ENCODE peak calls at places on chromosomes 5 and 9, in ten cellular contexts. One of them, this sample, is unnamed.

GRCh38 chr9:7148243-7148765 is 390.5 kb downstream of the KDM4C start:
- DNase-seq in endothelial cell: no peak
- DNase-seq in breast epithelium: no peak
- DNase-seq in AG10803: no peak
- DNase-seq in kidney: no peak
- DNase-seq in OCI-LY7: no peak
- DNase-seq in lower lobe of right lung: no peak
- DNase-seq in Calu3: no peak
- DNase-seq in endodermal cell: no peak
- DNase-seq in A549: no peak
- DNase-seq in this sample: no peak

GRCh38 chr5:120803282-120803681 is 339.2 kb downstream of the PRR16 start:
- DNase-seq in Calu3: no peak
- DNase-seq in AG10803: peak
- DNase-seq in OCI-LY7: no peak
- DNase-seq in breast epithelium: no peak
- DNase-seq in kidney: no peak
- DNase-seq in lower lobe of right lung: no peak
- DNase-seq in endodermal cell: no peak
- DNase-seq in endothelial cell: no peak
- DNase-seq in A549: no peak
- DNase-seq in this sample: no peak

GRCh38 chr9:12774861-12775367 is at the start of gene LURAP1L:
- DNase-seq in kidney: no peak
- DNase-seq in endothelial cell: peak
- DNase-seq in A549: peak
- DNase-seq in Calu3: peak
- DNase-seq in OCI-LY7: no peak
- DNase-seq in endodermal cell: peak
- DNase-seq in AG10803: peak
- DNase-seq in breast epithelium: no peak
- DNase-seq in lower lobe of right lung: no peak
- DNase-seq in this sample: no peak

GRCh38 chr9:114954986-114955623 is 24.7 kb upstream of the TNFSF8 start:
- DNase-seq in A549: no peak
- DNase-seq in Calu3: no peak
- DNase-seq in endothelial cell: no peak
- DNase-seq in OCI-LY7: peak
- DNase-seq in endodermal cell: no peak
- DNase-seq in kidney: no peak
- DNase-seq in breast epithelium: no peak
- DNase-seq in AG10803: no peak
- DNase-seq in lower lobe of right lung: no peak
- DNase-seq in this sample: no peak

GRCh38 chr9:34995288-34996060 is 5.9 kb downstream of the DNAJB5 start:
- DNase-seq in breast epithelium: no peak
- DNase-seq in endodermal cell: no peak
- DNase-seq in kidney: peak
- DNase-seq in endothelial cell: no peak
- DNase-seq in Calu3: no peak
- DNase-seq in A549: no peak
- DNase-seq in lower lobe of right lung: no peak
- DNase-seq in OCI-LY7: no peak
- DNase-seq in AG10803: peak
- DNase-seq in this sample: no peak

GRCh38 chr5:54709096-54709495 is 191.5 kb downstream of the SNX18 start:
- DNase-seq in OCI-LY7: no peak
- DNase-seq in Calu3: no peak
- DNase-seq in kidney: no peak
- DNase-seq in breast epithelium: no peak
- DNase-seq in A549: no peak
- DNase-seq in AG10803: no peak
- DNase-seq in lower lobe of right lung: no peak
- DNase-seq in endothelial cell: no peak
- DNase-seq in endodermal cell: no peak
- DNase-seq in this sample: no peak

GRCh38 chr9:2727966-2728613 is 10.8 kb downstream of the KCNV2 start:
- DNase-seq in Calu3: peak
- DNase-seq in breast epithelium: no peak
- DNase-seq in AG10803: peak
- DNase-seq in OCI-LY7: peak
- DNase-seq in kidney: no peak
- DNase-seq in lower lobe of right lung: no peak
- DNase-seq in endodermal cell: peak
- DNase-seq in A549: peak
- DNase-seq in endothelial cell: peak
- DNase-seq in this sample: no peak

GRCh38 chr9:36163049-36163839 is 5.9 kb upstream of the CCIN start:
- DNase-seq in lower lobe of right lung: no peak
- DNase-seq in endothelial cell: peak
- DNase-seq in A549: peak
- DNase-seq in OCI-LY7: no peak
- DNase-seq in Calu3: no peak
- DNase-seq in kidney: peak
- DNase-seq in endodermal cell: peak
- DNase-seq in breast epithelium: no peak
- DNase-seq in AG10803: peak
- DNase-seq in this sample: peak

GRCh38 chr5:60343102-60343501 is 356.9 kb downstream of the DEPDC1B start:
- DNase-seq in OCI-LY7: no peak
- DNase-seq in endothelial cell: no peak
- DNase-seq in endodermal cell: no peak
- DNase-seq in lower lobe of right lung: no peak
- DNase-seq in AG10803: no peak
- DNase-seq in breast epithelium: no peak
- DNase-seq in Calu3: no peak
- DNase-seq in kidney: no peak
- DNase-seq in A549: no peak
- DNase-seq in this sample: no peak

GRCh38 chr9:70506159-70506558 is 91.7 kb upstream of the KLF9 start:
- DNase-seq in breast epithelium: no peak
- DNase-seq in endodermal cell: no peak
- DNase-seq in kidney: no peak
- DNase-seq in lower lobe of right lung: no peak
- DNase-seq in A549: no peak
- DNase-seq in OCI-LY7: no peak
- DNase-seq in Calu3: no peak
- DNase-seq in AG10803: peak
- DNase-seq in endothelial cell: no peak
- DNase-seq in this sample: no peak

GRCh38 chr5:142819292-142819691 is 49.1 kb downstream of the ARHGAP26 start:
- DNase-seq in AG10803: no peak
- DNase-seq in breast epithelium: no peak
- DNase-seq in endodermal cell: no peak
- DNase-seq in OCI-LY7: no peak
- DNase-seq in lower lobe of right lung: no peak
- DNase-seq in endothelial cell: no peak
- DNase-seq in Calu3: peak
- DNase-seq in A549: no peak
- DNase-seq in kidney: no peak
- DNase-seq in this sample: no peak

GRCh38 chr9:99015890-99016289 is 72.2 kb downstream of the COL15A1 start:
- DNase-seq in OCI-LY7: no peak
- DNase-seq in endothelial cell: no peak
- DNase-seq in breast epithelium: no peak
- DNase-seq in endodermal cell: no peak
- DNase-seq in lower lobe of right lung: no peak
- DNase-seq in Calu3: no peak
- DNase-seq in kidney: no peak
- DNase-seq in AG10803: no peak
- DNase-seq in A549: no peak
- DNase-seq in this sample: no peak

GRCh38 chr5:154714271-154714986 is 40.7 kb upstream of the LARP1 start:
- DNase-seq in lower lobe of right lung: peak
- DNase-seq in Calu3: peak
- DNase-seq in breast epithelium: no peak
- DNase-seq in endodermal cell: no peak
- DNase-seq in endothelial cell: no peak
- DNase-seq in kidney: no peak
- DNase-seq in AG10803: peak
- DNase-seq in A549: no peak
- DNase-seq in OCI-LY7: no peak
- DNase-seq in this sample: no peak

GRCh38 chr5:140112685-140113179 is 1.2 kb upstream of the PURA start:
- DNase-seq in endothelial cell: peak
- DNase-seq in breast epithelium: no peak
- DNase-seq in kidney: no peak
- DNase-seq in Calu3: no peak
- DNase-seq in AG10803: peak
- DNase-seq in OCI-LY7: no peak
- DNase-seq in A549: no peak
- DNase-seq in endodermal cell: no peak
- DNase-seq in lower lobe of right lung: no peak
- DNase-seq in this sample: no peak

GRCh38 chr5:1139806-1140187 is 27.9 kb upstream of the SLC12A7 start:
- DNase-seq in A549: no peak
- DNase-seq in AG10803: no peak
- DNase-seq in endothelial cell: no peak
- DNase-seq in lower lobe of right lung: no peak
- DNase-seq in OCI-LY7: no peak
- DNase-seq in Calu3: no peak
- DNase-seq in endodermal cell: no peak
- DNase-seq in breast epithelium: no peak
- DNase-seq in kidney: peak
- DNase-seq in this sample: no peak

GRCh38 chr5:1139366-1139765 is 27.5 kb upstream of the SLC12A7 start:
- DNase-seq in kidney: peak
- DNase-seq in breast epithelium: no peak
- DNase-seq in endodermal cell: no peak
- DNase-seq in OCI-LY7: no peak
- DNase-seq in AG10803: no peak
- DNase-seq in Calu3: no peak
- DNase-seq in endothelial cell: no peak
- DNase-seq in A549: no peak
- DNase-seq in lower lobe of right lung: no peak
- DNase-seq in this sample: no peak

GRCh38 chr5:1141827-1142226 is 30.0 kb upstream of the SLC12A7 start:
- DNase-seq in endothelial cell: no peak
- DNase-seq in endodermal cell: no peak
- DNase-seq in AG10803: no peak
- DNase-seq in A549: no peak
- DNase-seq in lower lobe of right lung: no peak
- DNase-seq in OCI-LY7: no peak
- DNase-seq in Calu3: no peak
- DNase-seq in kidney: no peak
- DNase-seq in breast epithelium: no peak
- DNase-seq in this sample: no peak

GRCh38 chr5:1140818-1141189 is 28.9 kb upstream of the SLC12A7 start:
- DNase-seq in OCI-LY7: no peak
- DNase-seq in A549: no peak
- DNase-seq in AG10803: no peak
- DNase-seq in Calu3: no peak
- DNase-seq in lower lobe of right lung: no peak
- DNase-seq in breast epithelium: no peak
- DNase-seq in kidney: peak
- DNase-seq in endodermal cell: no peak
- DNase-seq in endothelial cell: no peak
- DNase-seq in this sample: no peak

GRCh38 chr5:1140188-1140817 is 28.4 kb upstream of the SLC12A7 start:
- DNase-seq in breast epithelium: peak
- DNase-seq in endodermal cell: peak
- DNase-seq in endothelial cell: peak
- DNase-seq in OCI-LY7: peak
- DNase-seq in A549: peak
- DNase-seq in AG10803: peak
- DNase-seq in lower lobe of right lung: peak
- DNase-seq in Calu3: peak
- DNase-seq in kidney: peak
- DNase-seq in this sample: no peak
- TF ChIP-seq CTCF in breast epithelium: peak
- TF ChIP-seq CTCF in endodermal cell: peak
- TF ChIP-seq CTCF in endothelial cell: peak
- TF ChIP-seq CTCF in OCI-LY7: peak
- TF ChIP-seq CTCF in A549: peak
- TF ChIP-seq CTCF in AG10803: peak
- TF ChIP-seq CTCF in lower lobe of right lung: peak
- TF ChIP-seq CTCF in Calu3: peak
- TF ChIP-seq CTCF in kidney: peak
- TF ChIP-seq CTCF in this sample: peak

GRCh38 chr9:106783121-106783520 is 79.8 kb upstream of the ZNF462 start:
- DNase-seq in endodermal cell: no peak
- DNase-seq in OCI-LY7: no peak
- DNase-seq in A549: no peak
- DNase-seq in Calu3: no peak
- DNase-seq in endothelial cell: no peak
- DNase-seq in kidney: no peak
- DNase-seq in lower lobe of right lung: no peak
- DNase-seq in breast epithelium: no peak
- DNase-seq in AG10803: no peak
- DNase-seq in this sample: no peak
- TF ChIP-seq CTCF in endodermal cell: no peak
- TF ChIP-seq CTCF in OCI-LY7: no peak
- TF ChIP-seq CTCF in A549: no peak
- TF ChIP-seq CTCF in Calu3: no peak
- TF ChIP-seq CTCF in endothelial cell: no peak
- TF ChIP-seq CTCF in kidney: no peak
- TF ChIP-seq CTCF in lower lobe of right lung: no peak
- TF ChIP-seq CTCF in breast epithelium: no peak
- TF ChIP-seq CTCF in AG10803: no peak
- TF ChIP-seq CTCF in this sample: no peak

DNA sequence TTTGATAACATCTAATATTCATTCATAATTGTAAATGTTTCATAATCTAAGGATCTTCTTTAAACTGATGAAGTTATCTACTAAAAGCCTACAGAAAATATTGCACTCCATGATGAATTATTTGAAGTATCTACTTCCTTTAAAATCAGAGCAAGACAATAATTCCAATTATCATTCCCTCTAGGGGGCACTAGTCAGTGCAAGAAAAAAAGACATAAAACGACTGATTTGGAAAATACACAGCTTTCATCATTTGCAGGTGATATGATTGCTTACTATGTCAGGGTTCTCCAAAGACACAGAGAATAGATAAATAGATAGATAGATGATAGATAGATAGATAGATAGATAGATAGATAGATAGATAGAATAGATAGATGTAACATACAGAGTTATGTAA is 13.5 kb upstream of the GRM6 start:
- DNase-seq in OCI-LY7: peak
- DNase-seq in lower lobe of right lung: no peak
- DNase-seq in A549: no peak
- DNase-seq in endothelial cell: no peak
- DNase-seq in kidney: no peak
- DNase-seq in endodermal cell: no peak
- DNase-seq in breast epithelium: no peak
- DNase-seq in AG10803: no peak
- DNase-seq in Calu3: no peak
- DNase-seq in this sample: no peak
- TF ChIP-seq CTCF in OCI-LY7: peak
- TF ChIP-seq CTCF in lower lobe of right lung: no peak
- TF ChIP-seq CTCF in A549: no peak
- TF ChIP-seq CTCF in endothelial cell: no peak
- TF ChIP-seq CTCF in kidney: no peak
- TF ChIP-seq CTCF in endodermal cell: peak
- TF ChIP-seq CTCF in breast epithelium: no peak
- TF ChIP-seq CTCF in AG10803: no peak
- TF ChIP-seq CTCF in Calu3: no peak
- TF ChIP-seq CTCF in this sample: peak

DNA sequence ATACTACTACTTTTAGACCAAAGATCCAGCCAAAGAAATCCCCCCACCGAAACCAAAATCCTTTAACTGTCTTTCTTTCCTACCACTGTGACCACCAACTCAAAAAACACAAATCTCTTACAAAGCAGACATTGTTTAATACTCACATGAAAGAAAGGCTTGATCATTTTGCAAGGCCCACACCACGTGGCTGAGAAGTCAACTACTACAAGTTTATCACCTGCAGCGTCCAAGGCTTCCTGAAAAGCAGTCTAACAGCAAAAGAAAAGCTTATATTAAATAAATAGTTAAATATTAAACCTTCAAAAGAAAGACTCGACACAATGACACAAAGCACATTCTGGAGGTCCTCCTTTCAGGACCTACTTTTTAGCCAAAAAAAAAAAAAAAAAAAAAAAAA is 5.1 kb downstream of the TXN start:
- DNase-seq in breast epithelium: no peak
- DNase-seq in Calu3: peak
- DNase-seq in OCI-LY7: no peak
- DNase-seq in endodermal cell: no peak
- DNase-seq in A549: no peak
- DNase-seq in lower lobe of right lung: no peak
- DNase-seq in AG10803: no peak
- DNase-seq in kidney: no peak
- DNase-seq in endothelial cell: no peak
- DNase-seq in this sample: no peak
- TF ChIP-seq CTCF in breast epithelium: no peak
- TF ChIP-seq CTCF in Calu3: no peak
- TF ChIP-seq CTCF in OCI-LY7: no peak
- TF ChIP-seq CTCF in endodermal cell: no peak
- TF ChIP-seq CTCF in A549: no peak
- TF ChIP-seq CTCF in lower lobe of right lung: no peak
- TF ChIP-seq CTCF in AG10803: no peak
- TF ChIP-seq CTCF in kidney: no peak
- TF ChIP-seq CTCF in endothelial cell: no peak
- TF ChIP-seq CTCF in this sample: no peak

This sample was measured in chondrocyte.